ENCODE peak calls at places on chromosomes 4 and X, in ten cellular contexts. One of them, this sample, is unnamed.

GRCh38 chrX:97529801-97530200 is 646.1 kb downstream of the RPA4 start:
- DNase-seq in left ventricle myocardium superior: no peak
- DNase-seq in activated gamma-delta T cell: no peak
- DNase-seq in HCT116: no peak
- DNase-seq in SW480: no peak
- DNase-seq in WTC11: no peak
- DNase-seq in ELR: no peak
- DNase-seq in right cardiac atrium: no peak
- DNase-seq in cardiac muscle cell: no peak
- DNase-seq in NCI-H1105 treated with DMSO at 0.1 percent for 48 hours: no peak
- DNase-seq in this sample: no peak

GRCh38 chr4:5037553-5038551 is 13.4 kb upstream of the STK32B start:
- DNase-seq in left ventricle myocardium superior: no peak
- DNase-seq in activated gamma-delta T cell: no peak
- DNase-seq in HCT116: no peak
- DNase-seq in SW480: peak
- DNase-seq in WTC11: no peak
- DNase-seq in ELR: peak
- DNase-seq in right cardiac atrium: no peak
- DNase-seq in cardiac muscle cell: no peak
- DNase-seq in NCI-H1105 treated with DMSO at 0.1 percent for 48 hours: no peak
- DNase-seq in this sample: peak

GRCh38 chrX:39856472-39857121 is 241.2 kb downstream of the BCOR start:
- DNase-seq in left ventricle myocardium superior: no peak
- DNase-seq in activated gamma-delta T cell: no peak
- DNase-seq in HCT116: no peak
- DNase-seq in SW480: no peak
- DNase-seq in WTC11: no peak
- DNase-seq in ELR: no peak
- DNase-seq in right cardiac atrium: no peak
- DNase-seq in cardiac muscle cell: no peak
- DNase-seq in NCI-H1105 treated with DMSO at 0.1 percent for 48 hours: no peak
- DNase-seq in this sample: no peak

GRCh38 chrX:36950495-36951253 is 57.5 kb upstream of the FAM47C start:
- DNase-seq in left ventricle myocardium superior: no peak
- DNase-seq in activated gamma-delta T cell: no peak
- DNase-seq in HCT116: no peak
- DNase-seq in SW480: no peak
- DNase-seq in WTC11: peak
- DNase-seq in ELR: no peak
- DNase-seq in right cardiac atrium: no peak
- DNase-seq in cardiac muscle cell: no peak
- DNase-seq in NCI-H1105 treated with DMSO at 0.1 percent for 48 hours: no peak
- DNase-seq in this sample: no peak

GRCh38 chr4:60724623-60725022 is 475.5 kb upstream of the ADGRL3 start:
- DNase-seq in left ventricle myocardium superior: no peak
- DNase-seq in activated gamma-delta T cell: no peak
- DNase-seq in HCT116: no peak
- DNase-seq in SW480: no peak
- DNase-seq in WTC11: no peak
- DNase-seq in ELR: peak
- DNase-seq in right cardiac atrium: no peak
- DNase-seq in cardiac muscle cell: peak
- DNase-seq in NCI-H1105 treated with DMSO at 0.1 percent for 48 hours: no peak
- DNase-seq in this sample: peak

GRCh38 chr4:147049940-147050852 is 104.5 kb upstream of the TTC29 start:
- DNase-seq in left ventricle myocardium superior: no peak
- DNase-seq in activated gamma-delta T cell: no peak
- DNase-seq in HCT116: no peak
- DNase-seq in SW480: no peak
- DNase-seq in WTC11: no peak
- DNase-seq in ELR: no peak
- DNase-seq in right cardiac atrium: no peak
- DNase-seq in cardiac muscle cell: peak
- DNase-seq in NCI-H1105 treated with DMSO at 0.1 percent for 48 hours: no peak
- DNase-seq in this sample: peak

GRCh38 chr4:39855909-39856512 is 121.7 kb downstream of the PDS5A start:
- DNase-seq in left ventricle myocardium superior: no peak
- DNase-seq in activated gamma-delta T cell: no peak
- DNase-seq in HCT116: no peak
- DNase-seq in SW480: peak
- DNase-seq in WTC11: no peak
- DNase-seq in ELR: peak
- DNase-seq in right cardiac atrium: no peak
- DNase-seq in cardiac muscle cell: no peak
- DNase-seq in NCI-H1105 treated with DMSO at 0.1 percent for 48 hours: no peak
- DNase-seq in this sample: no peak

GRCh38 chr4:110878413-110878812 is 255.5 kb upstream of the PITX2 start:
- DNase-seq in left ventricle myocardium superior: no peak
- DNase-seq in activated gamma-delta T cell: no peak
- DNase-seq in HCT116: peak
- DNase-seq in SW480: peak
- DNase-seq in WTC11: no peak
- DNase-seq in ELR: peak
- DNase-seq in right cardiac atrium: no peak
- DNase-seq in cardiac muscle cell: no peak
- DNase-seq in NCI-H1105 treated with DMSO at 0.1 percent for 48 hours: no peak
- DNase-seq in this sample: no peak

GRCh38 chr4:8371251-8371995 is 69.1 kb downstream of the ACOX3 start:
- DNase-seq in left ventricle myocardium superior: peak
- DNase-seq in activated gamma-delta T cell: no peak
- DNase-seq in HCT116: no peak
- DNase-seq in SW480: no peak
- DNase-seq in WTC11: no peak
- DNase-seq in ELR: no peak
- DNase-seq in right cardiac atrium: peak
- DNase-seq in cardiac muscle cell: no peak
- DNase-seq in NCI-H1105 treated with DMSO at 0.1 percent for 48 hours: no peak
- DNase-seq in this sample: no peak

GRCh38 chr4:154511990-154512389 is 20.4 kb upstream of the DCHS2 start:
- DNase-seq in left ventricle myocardium superior: no peak
- DNase-seq in activated gamma-delta T cell: no peak
- DNase-seq in HCT116: no peak
- DNase-seq in SW480: no peak
- DNase-seq in WTC11: no peak
- DNase-seq in ELR: no peak
- DNase-seq in right cardiac atrium: no peak
- DNase-seq in cardiac muscle cell: no peak
- DNase-seq in NCI-H1105 treated with DMSO at 0.1 percent for 48 hours: no peak
- DNase-seq in this sample: no peak

GRCh38 chrX:110442631-110443030 is 84.0 kb downstream of the RTL9 start:
- DNase-seq in left ventricle myocardium superior: no peak
- DNase-seq in activated gamma-delta T cell: no peak
- DNase-seq in HCT116: no peak
- DNase-seq in SW480: peak
- DNase-seq in WTC11: peak
- DNase-seq in ELR: peak
- DNase-seq in right cardiac atrium: no peak
- DNase-seq in cardiac muscle cell: peak
- DNase-seq in NCI-H1105 treated with DMSO at 0.1 percent for 48 hours: no peak
- DNase-seq in this sample: no peak

GRCh38 chr4:109921384-109921808 is 8.7 kb downstream of the EGF start:
- DNase-seq in left ventricle myocardium superior: no peak
- DNase-seq in activated gamma-delta T cell: no peak
- DNase-seq in HCT116: no peak
- DNase-seq in SW480: peak
- DNase-seq in WTC11: no peak
- DNase-seq in ELR: peak
- DNase-seq in right cardiac atrium: no peak
- DNase-seq in cardiac muscle cell: no peak
- DNase-seq in NCI-H1105 treated with DMSO at 0.1 percent for 48 hours: no peak
- DNase-seq in this sample: no peak

GRCh38 chrX:111375747-111376146 is 36.2 kb downstream of the DCX start:
- DNase-seq in left ventricle myocardium superior: no peak
- DNase-seq in activated gamma-delta T cell: no peak
- DNase-seq in HCT116: no peak
- DNase-seq in SW480: peak
- DNase-seq in WTC11: no peak
- DNase-seq in ELR: no peak
- DNase-seq in right cardiac atrium: no peak
- DNase-seq in cardiac muscle cell: peak
- DNase-seq in NCI-H1105 treated with DMSO at 0.1 percent for 48 hours: no peak
- DNase-seq in this sample: no peak

GRCh38 chrX:41781500-41781899 is 57.5 kb downstream of the GPR82 start:
- DNase-seq in left ventricle myocardium superior: no peak
- DNase-seq in activated gamma-delta T cell: no peak
- DNase-seq in HCT116: peak
- DNase-seq in SW480: peak
- DNase-seq in WTC11: no peak
- DNase-seq in ELR: peak
- DNase-seq in right cardiac atrium: no peak
- DNase-seq in cardiac muscle cell: peak
- DNase-seq in NCI-H1105 treated with DMSO at 0.1 percent for 48 hours: peak
- DNase-seq in this sample: no peak

GRCh38 chr4:47557255-47557654 is 72.2 kb downstream of the ATP10D start:
- DNase-seq in left ventricle myocardium superior: no peak
- DNase-seq in activated gamma-delta T cell: no peak
- DNase-seq in HCT116: no peak
- DNase-seq in SW480: no peak
- DNase-seq in WTC11: no peak
- DNase-seq in ELR: no peak
- DNase-seq in right cardiac atrium: no peak
- DNase-seq in cardiac muscle cell: no peak
- DNase-seq in NCI-H1105 treated with DMSO at 0.1 percent for 48 hours: no peak
- DNase-seq in this sample: no peak